ENCODE peak calls at places on chromosomes 2 and 18, in nine cellular contexts. R is tibial artery; G is naive thymus-derived CD4-positive, alpha-beta T cell; Z is lung; K is thoracic aorta; E is adipocyte; P is psoas muscle; L is CD8-positive, alpha-beta T cell; B is mesenchymal stem cell. H is an unnamed sample.

GRCh38 chr2:46232860-46233259 is 64.3 kb upstream of the EPAS1 start:
- DNase-seq in K (no peak), P (no peak), R (no peak), G (no peak), E (no peak), B (no peak), L (no peak), Z (no peak), H (no peak)

GRCh38 chr18:26503382-26503781 is 45.0 kb downstream of the KCTD1 start:
- DNase-seq in R (no peak), K (no peak), E (no peak), G (no peak), L (no peak), B (no peak), P (no peak), Z (no peak), H (no peak)

GRCh38 chr2:46381263-46381849 is 84.1 kb downstream of the EPAS1 start:
- DNase-seq in L (no peak), R (no peak), Z (no peak), K (no peak), B (peak; percentile 32), G (peak; percentile 17), E (no peak), P (no peak), H (no peak)

GRCh38 chr2:29950432-29950943 is 29.1 kb upstream of the ALK start:
- DNase-seq in K (no peak), L (no peak), Z (no peak), B (no peak), R (no peak), E (no peak), P (no peak), G (no peak), H (no peak)

GRCh38 chr2:112583497-112584133 is 794 bp upstream of the CHCHD5 start:
- DNase-seq in K (no peak), R (peak; percentile 23), E (no peak), G (no peak), P (no peak), B (peak; percentile 31), Z (peak; percentile 41), L (no peak), H (no peak)

GRCh38 chr18:8900552-8900951 is 195.2 kb downstream of the MTCL1 start:
- DNase-seq in K (no peak), E (no peak), Z (no peak), B (no peak), P (no peak), G (no peak), L (no peak), R (no peak), H (no peak)

GRCh38 chr2:74975016-74975415 is 16.6 kb downstream of the POLE4 start:
- DNase-seq in R (no peak), K (no peak), Z (no peak), L (no peak), B (peak; percentile 32), G (no peak), P (no peak), E (no peak), H (no peak)

GRCh38 chr2:4553219-4553618 is 849.8 kb downstream of the DCDC2C start:
- DNase-seq in K (no peak), R (no peak), E (no peak), G (no peak), B (no peak), P (no peak), Z (no peak), L (no peak), H (no peak)

GRCh38 chr2:134657650-134658250 is 61.0 kb downstream of the TMEM163 start:
- DNase-seq in Z (no peak), R (no peak), G (no peak), L (no peak), P (no peak), B (no peak), E (peak; percentile 31), K (no peak), H (peak; percentile 42)

GRCh38 chr2:206084870-206085741 is 868 bp downstream of the INO80D start:
- DNase-seq in Z (peak; percentile 38), B (peak; percentile 42), G (peak; percentile 65), L (peak; percentile 51), P (peak; percentile 47), E (peak; percentile 69), R (peak; percentile 23), K (no peak), H (peak; percentile 60)

DNA sequence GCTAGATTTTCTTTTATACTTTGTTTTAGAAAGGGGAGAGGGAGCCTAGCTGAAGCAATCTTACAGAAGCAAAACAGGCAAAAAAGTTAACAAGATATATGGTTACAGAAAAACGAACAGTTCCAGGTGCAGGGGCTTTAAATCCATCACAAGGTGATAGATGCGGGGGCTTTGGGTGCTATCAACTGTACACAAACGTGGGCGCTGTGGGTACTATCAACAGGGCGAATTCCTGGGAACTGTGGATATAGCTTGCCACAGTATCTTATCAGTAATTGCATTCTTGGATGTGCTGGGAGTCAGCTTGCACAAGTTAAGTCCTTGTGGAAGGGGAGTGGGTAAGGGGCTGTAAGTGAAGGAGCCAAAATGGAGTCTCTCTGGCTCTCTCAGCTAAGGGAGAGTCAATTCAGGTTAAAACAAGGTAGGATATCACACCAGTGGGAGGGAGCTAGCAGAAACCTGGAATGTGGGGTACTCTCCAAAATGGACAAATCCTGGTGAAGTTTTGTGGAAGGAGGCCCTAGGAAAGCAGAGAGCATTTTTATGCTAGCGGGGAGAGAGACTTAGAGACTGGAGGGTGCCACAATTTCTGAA is 325.8 kb upstream of the SPHKAP start:
- DNase-seq in R (no peak), G (no peak), K (no peak), E (no peak), Z (no peak), P (no peak), L (no peak), B (no peak), H (no peak)
- H3K27me3 ChIP-seq in R (no peaks in the 10 kb centered on the region), G (no peaks in the 10 kb centered on the region), K (no peaks in the 10 kb centered on the region), E (no peaks in the 10 kb centered on the region), Z (no peaks in the 10 kb centered on the region), P (no peaks in the 10 kb centered on the region), L (no peaks in the 10 kb centered on the region), B (no peaks in the 10 kb centered on the region), H (no peaks in the 10 kb centered on the region)

GRCh38 chr18:6819332-6819731 is 89.8 kb downstream of the ARHGAP28 start:
- DNase-seq in K (no peak), L (no peak), R (no peak), B (no peak), E (no peak), G (no peak), P (no peak), Z (no peak), H (no peak)
- H3K4me3 ChIP-seq in K (no peak overlapping the region), L (no peak overlapping the region), R (no peak overlapping the region), B (no peak overlapping the region), E (no peak overlapping the region), G (no peak overlapping the region), P (no peak overlapping the region), Z (no peak overlapping the region), H (no peak overlapping the region)

DNA sequence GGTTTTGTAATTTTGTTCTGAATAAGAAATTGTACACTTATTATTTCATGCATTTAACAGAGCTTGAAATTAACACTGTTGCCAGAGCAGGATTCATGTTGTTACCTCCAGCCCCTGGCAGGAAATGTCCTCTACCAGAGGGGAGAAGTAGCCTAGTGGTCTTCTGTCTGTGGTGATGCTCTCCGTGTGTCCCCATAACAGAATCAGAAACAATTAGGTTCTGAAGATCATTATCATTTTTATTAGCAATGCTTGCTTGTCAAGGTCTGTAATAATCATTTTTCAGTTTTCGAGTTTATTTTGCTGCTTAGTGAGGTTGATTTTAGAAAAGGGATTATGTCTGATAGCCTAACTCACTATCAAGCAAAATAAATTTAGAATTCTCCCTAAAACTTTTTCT is 116.6 kb upstream of the CNTNAP5 start:
- DNase-seq in P (no peak), E (no peak), R (no peak), B (no peak), Z (no peak), K (no peak), L (no peak), G (no peak), H (no peak)
- H3K9me3 ChIP-seq in P (no peaks in the 10 kb centered on the region), E (peaks cover 1% of the 10 kb centered on the region), R (no peaks in the 10 kb centered on the region), B (peaks cover 7% of the 10 kb centered on the region), Z (no peaks in the 10 kb centered on the region), K (no peaks in the 10 kb centered on the region), L (no peaks in the 10 kb centered on the region), G (peaks cover 2% of the 10 kb centered on the region), H (no peaks in the 10 kb centered on the region)

GRCh38 chr18:37567994-37568359 is 2.4 kb upstream of the CELF4 start:
- DNase-seq in G (no peak), B (no peak), Z (no peak), L (no peak), R (no peak), P (no peak), K (no peak), E (no peak), H (no peak)
- H3K27me3 ChIP-seq in G (no peaks in the 10 kb centered on the region), B (peaks cover 71% of the 10 kb centered on the region), Z (peaks cover 4% of the 10 kb centered on the region), L (peaks cover 11% of the 10 kb centered on the region), R (no peaks in the 10 kb centered on the region), P (peaks cover 34% of the 10 kb centered on the region), K (peaks cover 25% of the 10 kb centered on the region), E (peaks cover 44% of the 10 kb centered on the region), H (peaks cover 10% of the 10 kb centered on the region)

DNA sequence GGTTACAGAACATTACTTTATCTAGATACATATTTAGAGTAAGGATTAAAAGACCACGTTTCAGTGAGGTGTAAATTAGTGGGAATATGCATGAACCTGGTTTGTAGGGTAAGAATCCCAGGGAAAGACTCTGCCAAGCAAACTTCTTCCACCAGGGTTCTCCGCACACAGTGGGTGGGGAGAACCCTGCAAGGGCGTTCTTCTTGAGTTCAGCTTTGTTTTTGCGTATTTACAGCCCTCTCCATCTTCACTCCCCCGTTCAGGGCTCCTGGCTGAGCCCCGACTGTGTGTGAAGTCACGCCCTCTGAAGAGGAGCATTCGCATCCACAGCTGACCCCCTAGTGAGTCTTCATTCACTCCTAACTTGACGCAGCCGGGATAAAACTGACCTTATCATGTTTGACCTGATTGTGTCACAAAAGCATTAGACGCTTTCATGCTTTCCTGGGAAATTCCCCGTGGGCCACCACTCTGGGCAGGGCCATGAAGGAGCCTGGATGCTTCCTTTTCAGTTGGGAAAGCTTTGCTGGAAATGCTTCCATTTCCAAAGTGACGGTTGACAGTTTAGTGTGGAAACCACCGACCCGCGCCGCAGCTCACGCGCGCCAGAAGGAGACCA is 1.0 kb downstream of the ALKAL2 start:
- DNase-seq in Z (no peak), L (no peak), P (peak; percentile 24), K (no peak), B (peak; percentile 49), G (no peak), E (no peak), R (no peak), H (no peak)
- H3K4me3 ChIP-seq in Z (no peak overlapping the region), L (no peak overlapping the region), P (peak overlapping the region; percentile 59), K (peak overlapping the region; percentile 75), B (peak overlapping the region; percentile 47), G (no peak overlapping the region), E (peak overlapping the region; percentile 37), R (peak overlapping the region; percentile 62), H (no peak overlapping the region)

GRCh38 chr18:80050797-80051196 is 16.6 kb downstream of the RBFA start:
- DNase-seq in P (no peak), E (no peak), Z (no peak), G (no peak), K (no peak), L (no peak), R (no peak), B (no peak), H (no peak)

GRCh38 chr18:80056095-80056494 is 21.9 kb downstream of the RBFA start:
- DNase-seq in G (no peak), L (no peak), R (no peak), E (no peak), B (no peak), P (no peak), Z (no peak), K (no peak), H (no peak)
- H3K9me3 ChIP-seq in G (peaks cover 42% of the 10 kb centered on the region), L (no peaks in the 10 kb centered on the region), R (peaks cover 41% of the 10 kb centered on the region), E (peaks cover 32% of the 10 kb centered on the region), B (peaks cover 65% of the 10 kb centered on the region), P (peaks cover 27% of the 10 kb centered on the region), Z (peaks cover 6% of the 10 kb centered on the region), K (peaks cover 29% of the 10 kb centered on the region), H (no peaks in the 10 kb centered on the region)

H was measured in CD4-positive, alpha-beta memory T cell.